ENCODE peak calls at places on chromosomes 2 and 18, in ten cellular contexts. R, A, S, Z, T, X, K, E, D and P are unnamed samples.

GRCh38 chr2:28748176-28748575 is 3.5 kb upstream of the PPP1CB start:
- DNase-seq in R (no peak), A (no peak), S (no peak), Z (no peak), T (no peak), X (no peak), K (no peak), E (no peak), D (no peak), P (no peak)

GRCh38 chr18:24785019-24785418 is 324.6 kb downstream of the HRH4 start:
- DNase-seq in R (no peak), A (no peak), S (no peak), Z (no peak), T (no peak), X (no peak), K (no peak), E (no peak), D (no peak), P (no peak)

GRCh38 chr2:15845737-15846405 is 94.5 kb upstream of the MYCN start:
- DNase-seq in R (no peak), A (no peak), S (no peak), Z (no peak), T (no peak), X (no peak), K (no peak), E (no peak), D (no peak), P (no peak)

GRCh38 chr2:10675126-10675525 is 14.6 kb downstream of the NOL10 start:
- DNase-seq in R (no peak), A (no peak), S (no peak), Z (no peak), T (no peak), X (no peak), K (no peak), E (no peak), D (no peak), P (no peak)

GRCh38 chr2:238570926-238571325 is 144.2 kb downstream of the ASB1 start:
- DNase-seq in R (no peak), A (no peak), S (no peak), Z (no peak), T (no peak), X (no peak), K (no peak), E (no peak), D (no peak), P (no peak)

GRCh38 chr18:63762518-63762917 is 12.7 kb upstream of the SERPINB7 start:
- DNase-seq in R (no peak), A (no peak), S (no peak), Z (no peak), T (no peak), X (no peak), K (no peak), E (no peak), D (no peak), P (no peak)

GRCh38 chr2:56314809-56315208 is 131.0 kb downstream of the CCDC85A start:
- DNase-seq in R (no peak), A (no peak), S (no peak), Z (no peak), T (no peak), X (no peak), K (no peak), E (no peak), D (no peak), P (no peak)

GRCh38 chr2:137208361-137208973 is 443.1 kb downstream of the THSD7B start:
- DNase-seq in R (no peak), A (no peak), S (no peak), Z (peak), T (no peak), X (no peak), K (no peak), E (no peak), D (no peak), P (no peak)

GRCh38 chr2:106095478-106096392 is 98.4 kb downstream of the UXS1 start:
- DNase-seq in R (peak), A (no peak), S (peak), Z (no peak), T (no peak), X (no peak), K (no peak), E (no peak), D (peak), P (no peak)

GRCh38 chr2:191677091-191677645 is 768 bp upstream of the NABP1 start:
- DNase-seq in R (no peak), A (no peak), S (peak), Z (peak), T (no peak), X (no peak), K (peak), E (no peak), D (no peak), P (no peak)

GRCh38 chr18:63022429-63023022 is 297.0 kb downstream of the BCL2 start:
- DNase-seq in R (no peak), A (no peak), S (no peak), Z (no peak), T (no peak), X (no peak), K (no peak), E (no peak), D (no peak), P (no peak)

GRCh38 chr2:39874236-39874635 is 95.2 kb upstream of the THUMPD2 start:
- DNase-seq in R (no peak), A (no peak), S (no peak), Z (no peak), T (no peak), X (no peak), K (no peak), E (no peak), D (no peak), P (no peak)

GRCh38 chr18:39945076-39945475 is 2010.0 kb upstream of the PIK3C3 start:
- DNase-seq in R (no peak), A (no peak), S (no peak), Z (no peak), T (no peak), X (no peak), K (no peak), E (no peak), D (no peak), P (no peak)

GRCh38 chr18:63236417-63236816 is 83.2 kb downstream of the BCL2 start:
- DNase-seq in R (no peak), A (no peak), S (no peak), Z (no peak), T (no peak), X (no peak), K (no peak), E (no peak), D (no peak), P (no peak)

GRCh38 chr18:44920441-44920840 is 239.8 kb downstream of the SETBP1 start:
- DNase-seq in R (no peak), A (no peak), S (no peak), Z (no peak), T (no peak), X (no peak), K (no peak), E (no peak), D (no peak), P (no peak)

GRCh38 chr2:196479350-196479749 is 160.2 kb upstream of the CCDC150 start:
- DNase-seq in R (no peak), A (no peak), S (no peak), Z (peak), T (no peak), X (no peak), K (no peak), E (no peak), D (no peak), P (no peak)

GRCh38 chr2:75698928-75699327 is 11.8 kb downstream of the GCFC2 start:
- DNase-seq in R (no peak), A (no peak), S (no peak), Z (no peak), T (no peak), X (no peak), K (no peak), E (no peak), D (no peak), P (no peak)

GRCh38 chr2:72999729-73000725 is 71.5 kb downstream of the SFXN5 start:
- DNase-seq in R (no peak), A (peak), S (no peak), Z (no peak), T (no peak), X (no peak), K (no peak), E (no peak), D (no peak), P (peak)

GRCh38 chr18:7958081-7958896 is 391.2 kb downstream of the PTPRM start:
- DNase-seq in R (no peak), A (peak), S (no peak), Z (no peak), T (no peak), X (no peak), K (no peak), E (no peak), D (no peak), P (no peak)

GRCh38 chr2:2325538-2325937 is 5.5 kb downstream of the MYT1L start:
- DNase-seq in R (no peak), A (no peak), S (no peak), Z (no peak), T (no peak), X (no peak), K (no peak), E (no peak), D (no peak), P (no peak)

GRCh38 chr2:70927138-70927537 is 8.6 kb upstream of the ATP6V1B1 start:
- DNase-seq in R (no peak), A (no peak), S (no peak), Z (no peak), T (no peak), X (no peak), K (no peak), E (no peak), D (no peak), P (no peak)

GRCh38 chr2:47964277-47964676 is 58.0 kb upstream of the FBXO11 start:
- DNase-seq in R (no peak), A (no peak), S (no peak), Z (no peak), T (no peak), X (no peak), K (no peak), E (no peak), D (no peak), P (no peak)

GRCh38 chr2:102286041-102286440 is 25.3 kb upstream of the IL1RL1 start:
- DNase-seq in R (no peak), A (no peak), S (no peak), Z (no peak), T (no peak), X (no peak), K (no peak), E (no peak), D (no peak), P (no peak)

GRCh38 chr2:204280239-204280638 is 265.0 kb upstream of the PARD3B start:
- DNase-seq in R (no peak), A (no peak), S (no peak), Z (no peak), T (no peak), X (no peak), K (no peak), E (no peak), D (no peak), P (no peak)

GRCh38 chr2:121147766-121148165 is 137.2 kb downstream of the TFCP2L1 start:
- DNase-seq in R (no peak), A (no peak), S (no peak), Z (no peak), T (no peak), X (no peak), K (no peak), E (peak), D (no peak), P (no peak)

GRCh38 chr2:100615471-100615870 is 52.7 kb downstream of the PDCL3 start:
- DNase-seq in R (no peak), A (no peak), S (no peak), Z (no peak), T (no peak), X (peak), K (no peak), E (no peak), D (no peak), P (no peak)